ENCODE peak calls at places on chromosomes 1 and 21, in ten cellular contexts. R is DMS 273 treated with DMSO at 0.1 percent for 48 hours; Y is kidney glomerular epithelial cell; U is HFF-Myc; C is anterior cingulate cortex; Z is NCI-H146; I is SK-N-SH; Q is brain microvascular endothelial cell; F is activated CD8-positive, alpha-beta memory T cell treated with anti-CD3 and anti-CD28 coated beads for 1 hour; M is COR-L47. T is an unnamed sample.

GRCh38 chr1:24382165-24382577 is 31.4 kb downstream of the STPG1 start:
- DNase-seq in U (no peak), Q (no peak), C (no peak), F (no peak), R (no peak), Y (no peak), I (no peak), Z (no peak), M (no peak), T (no peak)

GRCh38 chr1:22176258-22176657 is 33.4 kb upstream of the WNT4 start:
- DNase-seq in C (no peak), U (no peak), I (no peak), Q (no peak), M (no peak), Z (peak), F (no peak), R (no peak), Y (no peak), T (no peak)

GRCh38 chr1:167171286-167171929 is 49.3 kb upstream of the POU2F1 start:
- DNase-seq in C (no peak), I (no peak), Z (no peak), Q (peak), Y (no peak), U (no peak), M (no peak), R (no peak), F (no peak), T (peak)

GRCh38 chr1:30927448-30927847 is 18.9 kb upstream of the SDC3 start:
- DNase-seq in Z (no peak), Y (no peak), F (no peak), Q (no peak), I (no peak), M (no peak), U (no peak), C (no peak), R (no peak), T (no peak)

GRCh38 chr21:46190491-46191131 is 6.4 kb upstream of the SPATC1L start:
- DNase-seq in Z (no peak), Q (no peak), I (no peak), U (no peak), Y (no peak), F (no peak), M (no peak), R (no peak), C (no peak), T (no peak)

GRCh38 chr1:179251675-179252074 is 22.2 kb upstream of the ABL2 start:
- DNase-seq in Y (peak), F (no peak), M (peak), Z (peak), Q (peak), C (no peak), U (no peak), R (peak), I (peak), T (no peak)

GRCh38 chr1:95068956-95069710 is 3.6 kb downstream of the ALG14 start:
- DNase-seq in Z (no peak), Y (peak), M (no peak), U (no peak), I (no peak), C (no peak), Q (no peak), F (no peak), R (no peak), T (no peak)

GRCh38 chr1:217164403-217164802 is 441.2 kb upstream of the ESRRG start:
- DNase-seq in U (no peak), C (no peak), Q (no peak), Y (no peak), M (no peak), I (no peak), Z (no peak), R (no peak), F (no peak), T (no peak)

GRCh38 chr1:44060830-44061267 is 29.6 kb upstream of the SLC6A9 start:
- DNase-seq in R (no peak), Z (no peak), I (no peak), Y (no peak), C (no peak), Q (no peak), M (no peak), F (no peak), U (no peak), T (no peak)

GRCh38 chr1:2787163-2787911 is 14.2 kb downstream of the TTC34 start:
- DNase-seq in U (no peak), C (no peak), Q (no peak), F (no peak), M (no peak), Y (no peak), R (no peak), I (peak), Z (no peak), T (no peak)

GRCh38 chr1:16048573-16049189 is 5.1 kb downstream of the CLCNKB start:
- DNase-seq in F (peak), M (no peak), R (no peak), Z (peak), Q (no peak), U (no peak), Y (no peak), I (peak), C (peak), T (no peak)

GRCh38 chr21:45940091-45940490 is 41.5 kb upstream of the COL6A1 start:
- DNase-seq in Y (no peak), R (no peak), M (no peak), C (no peak), I (peak), Z (no peak), Q (no peak), F (no peak), U (no peak), T (no peak)

GRCh38 chr1:77175230-77175844 is 43.9 kb downstream of the PIGK start:
- DNase-seq in Y (no peak), I (no peak), R (no peak), U (peak), M (no peak), F (no peak), Q (no peak), Z (no peak), C (no peak), T (no peak)

GRCh38 chr21:34836103-34836932 is 167.5 kb downstream of the CLIC6 start:
- DNase-seq in R (no peak), C (peak), F (no peak), U (peak), I (no peak), Y (peak), Q (peak), Z (no peak), M (no peak), T (no peak)

GRCh38 chr1:2314297-2314802 is 77.0 kb downstream of the MORN1 start:
- DNase-seq in F (no peak), I (peak), M (no peak), Z (no peak), Q (no peak), U (no peak), Y (no peak), C (no peak), R (no peak), T (no peak)